ENCODE peak calls at places on chromosomes 5 and 9, in five cellular contexts. X, J, H, Z and C are unnamed samples.

GRCh38 chr5:135127604-135128240 is 93.7 kb upstream of the PITX1 start:
- DNase-seq in X (peak; percentile 80), H (no peak), J (peak; percentile 86), Z (no peak), C (no peak)

GRCh38 chr5:109589983-109590382 is 99.7 kb upstream of the MAN2A1 start:
- DNase-seq in Z (no peak), J (no peak), X (no peak), H (peak; percentile 19), C (no peak)

GRCh38 chr9:104247899-104248460 is 153.9 kb downstream of the SMC2 start:
- DNase-seq in X (peak; percentile 81), H (no peak), J (no peak), Z (no peak), C (no peak)

GRCh38 chr5:122152266-122152900 is 23.0 kb downstream of the ZNF474 start:
- DNase-seq in J (no peak), Z (no peak), X (peak; percentile 60), H (no peak), C (no peak)

GRCh38 chr5:144028644-144029043 is 141.8 kb downstream of the YIPF5 start:
- DNase-seq in H (no peak), Z (no peak), J (peak; percentile 90), X (peak; percentile 97), C (no peak)

GRCh38 chr5:76831108-76831447 is 12.2 kb downstream of the F2RL1 start:
- DNase-seq in Z (no peak), X (peak; percentile 88), J (peak; percentile 72), H (no peak), C (no peak)

GRCh38 chr9:131318211-131318610 is 28.7 kb downstream of the PLPP7 start:
- DNase-seq in X (no peak), Z (no peak), H (no peak), J (no peak), C (no peak)

GRCh38 chr5:89211836-89212235 is 328.9 kb upstream of the MEF2C start:
- DNase-seq in J (peak; percentile 80), H (no peak), X (peak; percentile 93), Z (no peak), C (no peak)

GRCh38 chr9:113444736-113445135 is 18.8 kb upstream of the RGS3 start:
- DNase-seq in Z (no peak), J (no peak), X (no peak), H (no peak), C (no peak)

GRCh38 chr5:74326571-74327338 is 313.8 kb downstream of the ENC1 start:
- DNase-seq in J (peak; percentile 89), Z (no peak), X (peak; percentile 94), H (peak; percentile 14), C (peak; percentile 44)

GRCh38 chr5:134138416-134139376 is 24.2 kb downstream of the TCF7 start:
- DNase-seq in Z (peak; percentile 13), X (no peak), H (peak; percentile 8), J (peak; percentile 81), C (peak; percentile 22)

GRCh38 chr5:181246276-181247050 is 2.8 kb upstream of the RACK1 start:
- DNase-seq in Z (peak; percentile 93), J (peak; percentile 77), X (peak; percentile 80), H (peak; percentile 92), C (peak; percentile 47)

GRCh38 chr9:94866770-94867169 is 140.3 kb downstream of the AOPEP start:
- DNase-seq in J (no peak), X (no peak), H (no peak), Z (no peak), C (no peak)

GRCh38 chr9:114988962-114989599 is 58.7 kb upstream of the TNFSF8 start:
- DNase-seq in Z (no peak), J (no peak), X (no peak), H (no peak), C (no peak)

GRCh38 chr9:124906966-124907365 is 33.9 kb downstream of the GOLGA1 start:
- DNase-seq in H (no peak), Z (no peak), X (peak; percentile 13), J (no peak), C (no peak)

GRCh38 chr9:98970532-98971041 is 26.9 kb downstream of the COL15A1 start:
- DNase-seq in H (no peak), X (no peak), Z (no peak), J (no peak), C (no peak)

GRCh38 chr9:136358016-136358415 is 5.5 kb downstream of the DNLZ start:
- DNase-seq in X (no peak), Z (peak; percentile 55), H (no peak), J (no peak), C (no peak)

GRCh38 chr5:106094128-106094726 is 1576.5 kb downstream of the EFNA5 start:
- DNase-seq in H (no peak), J (no peak), X (peak; percentile 70), Z (no peak), C (no peak)

GRCh38 chr9:113654605-113655193 is 191.2 kb downstream of the RGS3 start:
- DNase-seq in H (peak; percentile 25), X (peak; percentile 94), J (no peak), Z (peak; percentile 70), C (no peak)

GRCh38 chr9:75451045-75451444 is 362.7 kb downstream of the OSTF1 start:
- DNase-seq in Z (no peak), J (no peak), H (no peak), X (no peak), C (no peak)

GRCh38 chr9:23772384-23772783 is 53.7 kb downstream of the ELAVL2 start:
- DNase-seq in Z (no peak), J (no peak), H (no peak), X (no peak), C (no peak)

GRCh38 chr5:164203581-164204225 is 698.3 kb downstream of the MAT2B start:
- DNase-seq in X (peak; percentile 58), J (no peak), Z (no peak), H (no peak), C (no peak)

GRCh38 chr9:98747476-98747875 is 38.7 kb upstream of the GABBR2 start:
- DNase-seq in J (no peak), Z (no peak), X (no peak), H (no peak), C (no peak)

GRCh38 chr9:81822263-81822865 is 105.9 kb upstream of the SPATA31D4 start:
- DNase-seq in X (no peak), Z (no peak), H (no peak), J (no peak), C (no peak)

GRCh38 chr5:164650427-164650826 is 1145.0 kb downstream of the MAT2B start:
- DNase-seq in H (no peak), Z (no peak), J (no peak), X (no peak), C (no peak)

GRCh38 chr5:175325681-175326080 is 118.3 kb downstream of the DRD1 start:
- DNase-seq in J (no peak), H (no peak), X (no peak), Z (no peak), C (no peak)

GRCh38 chr5:116553366-116553765 is 21.3 kb downstream of the SEMA6A start:
- DNase-seq in H (no peak), Z (no peak), J (no peak), X (no peak), C (no peak)

GRCh38 chr5:431001-431710 is 11.8 kb upstream of the EXOC3 start:
- DNase-seq in Z (peak; percentile 52), H (no peak), X (peak; percentile 43), J (no peak), C (no peak)

GRCh38 chr5:122182491-122182921 is 53.2 kb downstream of the ZNF474 start:
- DNase-seq in H (no peak), J (peak; percentile 75), X (peak; percentile 88), Z (peak; percentile 25), C (no peak)

GRCh38 chr9:101201626-101202025 is 173.1 kb downstream of the PLPPR1 start:
- DNase-seq in X (no peak), H (no peak), J (no peak), Z (peak; percentile 24), C (no peak)

GRCh38 chr9:2497666-2498400 is 123.8 kb upstream of the VLDLR start:
- DNase-seq in J (no peak), H (no peak), Z (no peak), X (no peak), C (no peak)

GRCh38 chr9:35727676-35728040 is 4.3 kb downstream of the TLN1 start:
- DNase-seq in H (no peak), X (no peak), Z (no peak), J (no peak), C (no peak)

GRCh38 chr5:176784218-176785165 is 25.9 kb upstream of the UNC5A start:
- DNase-seq in J (peak; percentile 74), X (peak; percentile 57), H (no peak), Z (no peak), C (no peak)

GRCh38 chr5:154829589-154830218 is 20.7 kb downstream of the FAXDC2 start:
- DNase-seq in Z (no peak), H (no peak), J (no peak), X (no peak), C (no peak)

DNA sequence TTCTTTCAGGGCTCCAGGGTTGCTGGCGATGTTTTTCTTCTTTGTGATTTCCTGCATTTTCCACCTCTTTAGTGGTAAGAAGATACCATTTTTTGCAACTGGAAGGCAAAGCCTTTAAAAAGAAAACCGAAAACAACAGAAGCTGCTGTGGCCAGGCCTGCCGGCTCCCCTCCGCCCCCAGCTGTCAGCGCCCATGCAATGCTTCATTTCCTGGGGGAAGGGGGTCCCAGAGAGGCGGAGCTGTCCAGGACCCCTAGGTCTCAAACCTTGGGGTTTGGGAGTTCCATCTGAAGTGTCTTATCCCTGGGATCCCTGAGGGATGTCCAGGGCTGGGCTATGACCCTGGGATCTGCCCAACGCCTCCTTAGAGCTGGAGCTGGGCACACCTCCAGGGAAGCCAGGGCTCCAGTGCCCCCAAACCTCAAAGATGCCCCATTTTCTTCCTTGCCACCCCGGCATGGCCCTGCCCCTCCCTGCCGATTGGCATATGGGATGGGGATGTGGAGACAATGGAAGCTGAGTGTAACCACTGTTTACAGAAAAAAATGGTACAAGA is 257.2 kb upstream of the MVB12B start:
- DNase-seq in J (no peak), H (no peak), X (no peak), Z (no peak), C (no peak)
- TF ChIP-seq CTCF in J (no peak), H (no peak), X (no peak), Z (no peak), C (no peak)

GRCh38 chr5:58988938-58989337 is 406.1 kb downstream of the RAB3C start:
- DNase-seq in X (no peak), J (no peak), H (no peak), Z (no peak), C (no peak)
- TF ChIP-seq CTCF in X (no peak), J (peak; percentile 9), H (no peak), Z (no peak), C (no peak)

GRCh38 chr9:77838986-77839385 is 190.9 kb upstream of the GNA14 start:
- DNase-seq in X (no peak), J (no peak), Z (no peak), H (no peak), C (no peak)
- TF ChIP-seq CTCF in X (no peak), J (no peak), Z (no peak), H (no peak), C (no peak)

GRCh38 chr5:20331826-20332225 is 343.8 kb upstream of the CDH18 start:
- DNase-seq in X (no peak), H (no peak), Z (no peak), J (no peak), C (no peak)

GRCh38 chr5:20340123-20340522 is 352.1 kb upstream of the CDH18 start:
- DNase-seq in Z (no peak), H (no peak), J (no peak), X (no peak), C (no peak)

DNA sequence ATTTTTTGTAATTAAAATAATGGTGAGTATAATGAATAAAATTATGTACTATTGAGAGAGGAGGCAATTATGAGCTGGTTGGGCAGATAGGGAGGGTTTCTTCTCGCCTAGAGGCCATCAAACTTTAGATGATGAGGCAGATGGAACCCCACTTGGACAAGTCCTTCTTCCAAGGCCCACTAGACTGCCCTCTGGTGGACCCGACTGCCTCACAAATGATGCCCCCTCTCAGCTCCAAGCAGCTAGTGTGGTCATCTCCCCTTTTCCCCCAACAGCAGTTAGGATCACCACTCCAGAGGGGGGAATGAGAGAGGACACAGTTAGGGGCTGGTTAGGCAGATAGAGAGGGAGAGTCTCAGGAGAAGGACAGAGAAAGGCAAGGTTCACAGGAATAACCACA is 348.0 kb upstream of the CDH18 start:
- DNase-seq in Z (no peak), J (no peak), X (no peak), H (no peak), C (no peak)
- TF ChIP-seq CTCF in Z (no peak), J (peak; percentile 33), X (peak; percentile 17), H (no peak), C (no peak)